ENCODE peak calls at places on chromosomes 16 and 17, in four cellular contexts. F, I, B and G are unnamed samples.

GRCh38 chr17:77564278-77564920 is 394.1 kb upstream of the TNRC6C start:
- DNase-seq in F (no peak), I (no peak), B (no peak), G (no peak)

GRCh38 chr17:19242926-19243325 is 5.8 kb downstream of the EPN2 start:
- DNase-seq in F (no peak), I (no peak), B (no peak), G (no peak)

GRCh38 chr17:74742978-74743545 is 5.4 kb upstream of the NHERF1 start:
- DNase-seq in F (no peak), I (no peak), B (no peak), G (no peak)

GRCh38 chr16:88533381-88533831 is 36.8 kb upstream of the ZC3H18 start:
- DNase-seq in F (no peak), I (no peak), B (no peak), G (no peak)

GRCh38 chr17:66945451-66945850 is 19.1 kb upstream of the CACNG4 start:
- DNase-seq in F (no peak), I (no peak), B (no peak), G (no peak)

GRCh38 chr16:72848045-72848410 is 199.9 kb downstream of the ZFHX3 start:
- DNase-seq in F (no peak), I (no peak), B (no peak), G (peak)

GRCh38 chr17:73609688-73610210 is 34.5 kb downstream of the SDK2 start:
- DNase-seq in F (no peak), I (no peak), B (no peak), G (no peak)

GRCh38 chr17:79626156-79626890 is 15.5 kb upstream of the RBFOX3 start:
- DNase-seq in F (no peak), I (no peak), B (no peak), G (no peak)

GRCh38 chr17:6456321-6456720 is 12.1 kb downstream of the PIMREG start:
- DNase-seq in F (no peak), I (no peak), B (no peak), G (no peak)

GRCh38 chr16:35449663-35450062 is 1990.3 kb downstream of the TP53TG3F start:
- DNase-seq in F (no peak), I (no peak), B (no peak), G (no peak)

GRCh38 chr17:75135452-75135851 is 3.9 kb upstream of the NT5C start:
- DNase-seq in F (no peak), I (no peak), B (no peak), G (no peak)

GRCh38 chr17:57595942-57596695 is 149.0 kb downstream of the CCDC182 start:
- DNase-seq in F (no peak), I (no peak), B (no peak), G (no peak)

GRCh38 chr17:80785477-80786178 is 206.0 kb upstream of the CHMP6 start:
- DNase-seq in F (no peak), I (no peak), B (no peak), G (no peak)

GRCh38 chr17:48488548-48489106 is 42.2 kb downstream of the HOXB1 start:
- DNase-seq in F (no peak), I (peak), B (no peak), G (no peak)

GRCh38 chr17:34358631-34359030 is 2.4 kb downstream of the CCL13 start:
- DNase-seq in F (no peak), I (no peak), B (no peak), G (no peak)

GRCh38 chr17:34360571-34360970 is 2.5 kb downstream of the CCL1 start:
- DNase-seq in F (no peak), I (no peak), B (no peak), G (no peak)

GRCh38 chr17:34356194-34356593 is at the start of gene CCL13:
- DNase-seq in F (no peak), I (no peak), B (no peak), G (no peak)

GRCh38 chr17:34354637-34355036 is 1.6 kb upstream of the CCL13 start:
- DNase-seq in F (no peak), I (no peak), B (no peak), G (no peak)

GRCh38 chr17:34357398-34357797 is 1.1 kb downstream of the CCL13 start:
- DNase-seq in F (no peak), I (no peak), B (no peak), G (no peak)
- TF ChIP-seq MYC in F (no peak), I (no peak), B (no peak), G (no peak)

DNA sequence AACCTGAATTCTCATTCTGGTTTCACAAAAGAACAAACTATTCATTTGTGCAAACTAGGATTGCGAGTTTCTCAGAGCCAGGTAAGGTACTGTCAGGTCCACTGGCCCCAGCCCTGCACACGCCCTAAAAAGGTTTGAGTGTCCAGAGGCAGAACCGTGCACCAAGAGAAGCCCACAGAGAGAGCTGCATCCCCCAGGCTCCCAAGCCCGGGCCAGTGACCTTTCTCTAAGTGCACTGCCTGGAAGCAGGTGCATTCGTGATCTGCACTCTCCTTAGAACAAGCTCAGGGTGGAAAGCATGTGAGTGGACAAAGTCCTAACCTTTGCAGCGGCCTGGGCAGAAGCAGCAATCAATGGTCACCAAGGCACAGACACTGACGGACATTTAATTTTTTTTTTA is 26.8 kb downstream of the MEAK7 start:
- DNase-seq in F (no peak), I (no peak), B (no peak), G (no peak)
- TF ChIP-seq JUNB in F (no peak), I (no peak), B (no peak), G (no peak)

GRCh38 chr17:21186399-21187187 is 27.4 kb downstream of the TMEM11 start:
- DNase-seq in F (no peak), I (no peak), B (no peak), G (no peak)
- TF ChIP-seq REST in F (no peak), I (no peak), B (no peak), G (no peak)

GRCh38 chr17:50638851-50639767 is 4.4 kb downstream of the ABCC3 start:
- DNase-seq in F (peak), I (no peak), B (no peak), G (peak)
- TF ChIP-seq MYC in F (no peak), I (no peak), B (no peak), G (peak)

GRCh38 chr16:12199524-12199923 is 223.0 kb downstream of the SNX29 start:
- DNase-seq in F (peak), I (no peak), B (no peak), G (no peak)

GRCh38 chr16:12201863-12202262 is 225.3 kb downstream of the SNX29 start:
- DNase-seq in F (no peak), I (no peak), B (no peak), G (no peak)

GRCh38 chr16:12204601-12205000 is 228.1 kb downstream of the SNX29 start:
- DNase-seq in F (no peak), I (no peak), B (no peak), G (no peak)

GRCh38 chr16:12203780-12204351 is 227.3 kb downstream of the SNX29 start:
- DNase-seq in F (peak), I (no peak), B (no peak), G (no peak)

DNA sequence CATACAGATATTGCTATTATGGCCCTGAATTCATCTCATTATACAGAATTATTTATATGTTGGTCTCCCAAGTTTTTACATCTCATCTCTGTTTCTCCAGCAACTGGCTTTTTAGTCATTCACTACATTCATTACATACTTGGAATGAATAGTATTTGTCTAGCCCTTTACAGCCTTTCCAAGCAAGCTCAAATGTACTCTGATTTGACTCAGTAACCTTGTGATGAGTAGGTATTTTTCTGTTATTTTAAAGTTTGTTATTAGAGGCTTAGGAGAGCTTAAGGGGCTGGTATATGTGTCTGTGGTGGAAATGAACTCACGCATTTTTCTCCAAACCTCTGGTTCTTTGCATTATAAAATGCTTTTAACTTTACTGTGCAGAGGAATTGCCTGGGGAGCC is 224.7 kb downstream of the SNX29 start:
- DNase-seq in F (no peak), I (no peak), B (no peak), G (no peak)
- TF ChIP-seq JUNB in F (no peak), I (no peak), B (no peak), G (no peak)

GRCh38 chr16:2009791-2010510 is at the start of gene ZNF598:
- DNase-seq in F (peak), I (peak), B (no peak), G (peak)
- TF ChIP-seq REST in F (no peak), I (no peak), B (no peak), G (no peak)

GRCh38 chr16:81008151-81008789 is 1.3 kb downstream of the CENPN start:
- DNase-seq in F (no peak), I (no peak), B (no peak), G (no peak)

GRCh38 chr16:81006472-81007311 is at the start of the genes CENPN and CMC2:
- DNase-seq in F (peak), I (peak), B (peak), G (peak)

GRCh38 chr16:81004646-81005353 is 1.9 kb downstream of the CMC2 start:
- DNase-seq in F (peak), I (no peak), B (no peak), G (peak)

GRCh38 chr16:81003610-81004460 is 2.9 kb downstream of the CMC2 start:
- DNase-seq in F (no peak), I (no peak), B (no peak), G (no peak)

GRCh38 chr16:81005644-81006471 is 827 bp downstream of the CMC2 start:
- DNase-seq in F (peak), I (no peak), B (no peak), G (peak)
- TF ChIP-seq MYC in F (no peak), I (no peak), B (no peak), G (no peak)

DNA sequence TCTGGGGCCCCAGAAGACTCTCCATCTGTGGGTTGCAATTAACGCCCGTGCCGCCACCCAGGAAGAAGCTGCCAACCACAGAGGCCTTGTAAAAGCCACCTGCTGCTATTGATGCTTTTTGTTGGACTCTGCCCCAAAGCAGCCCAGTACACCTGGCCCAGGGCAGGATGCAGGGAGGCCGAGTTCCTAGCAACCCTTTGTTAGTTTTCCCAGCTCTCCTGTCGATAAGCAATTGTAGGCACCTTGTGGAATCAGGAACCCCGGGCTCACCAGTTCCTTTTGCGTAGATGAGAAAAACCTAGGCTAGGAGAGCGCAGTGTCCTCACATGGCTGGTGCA is 103.3 kb downstream of the ABCC6 start:
- DNase-seq in F (no peak), I (no peak), B (no peak), G (no peak)
- TF ChIP-seq JUNB in F (no peak), I (no peak), B (no peak), G (no peak)